ENCODE peak calls at places on chromosomes 1 and 21, in five cellular contexts. One of them, this sample, is unnamed.

GRCh38 chr1:174068000-174068399 is 45.8 kb upstream of the RC3H1 start:
- DNase-seq in nephron progenitor cell: no peak
- DNase-seq in stomach: no peak
- DNase-seq in sigmoid colon: no peak
- DNase-seq in AG09309: no peak
- DNase-seq in this sample: no peak

GRCh38 chr1:156336242-156336641 is 1.9 kb downstream of the CCT3 start:
- DNase-seq in sigmoid colon: no peak
- DNase-seq in stomach: no peak
- DNase-seq in nephron progenitor cell: no peak
- DNase-seq in AG09309: no peak
- DNase-seq in this sample: no peak

GRCh38 chr1:53398091-53398490 is 61.1 kb upstream of the DMRTB1 start:
- DNase-seq in stomach: no peak
- DNase-seq in sigmoid colon: peak
- DNase-seq in nephron progenitor cell: no peak
- DNase-seq in AG09309: no peak
- DNase-seq in this sample: peak

GRCh38 chr1:16043521-16043920 is at the start of gene CLCNKB:
- DNase-seq in sigmoid colon: no peak
- DNase-seq in AG09309: no peak
- DNase-seq in stomach: peak
- DNase-seq in nephron progenitor cell: no peak
- DNase-seq in this sample: no peak

GRCh38 chr1:155083865-155084721 is 5.5 kb downstream of the EFNA3 start:
- DNase-seq in sigmoid colon: no peak
- DNase-seq in stomach: no peak
- DNase-seq in AG09309: no peak
- DNase-seq in nephron progenitor cell: no peak
- DNase-seq in this sample: no peak

GRCh38 chr1:176919386-176920378 is 244.8 kb downstream of the ASTN1 start:
- DNase-seq in nephron progenitor cell: no peak
- DNase-seq in sigmoid colon: no peak
- DNase-seq in stomach: no peak
- DNase-seq in AG09309: no peak
- DNase-seq in this sample: no peak

GRCh38 chr21:25607151-25607811 is at the start of gene MRPL39:
- DNase-seq in stomach: peak
- DNase-seq in sigmoid colon: peak
- DNase-seq in AG09309: peak
- DNase-seq in nephron progenitor cell: peak
- DNase-seq in this sample: peak

GRCh38 chr21:37176716-37177115 is 90.4 kb downstream of the VPS26C start:
- DNase-seq in sigmoid colon: no peak
- DNase-seq in stomach: peak
- DNase-seq in nephron progenitor cell: no peak
- DNase-seq in AG09309: no peak
- DNase-seq in this sample: no peak

GRCh38 chr1:209808059-209808494 is 2.1 kb upstream of the IRF6 start:
- DNase-seq in stomach: no peak
- DNase-seq in sigmoid colon: no peak
- DNase-seq in AG09309: peak
- DNase-seq in nephron progenitor cell: no peak
- DNase-seq in this sample: no peak

GRCh38 chr21:45559216-45560105 is 17.2 kb upstream of the SLC19A1 start:
- DNase-seq in stomach: no peak
- DNase-seq in sigmoid colon: peak
- DNase-seq in AG09309: no peak
- DNase-seq in nephron progenitor cell: no peak
- DNase-seq in this sample: no peak

GRCh38 chr21:38355992-38356781 is 99.4 kb downstream of the KCNJ15 start:
- DNase-seq in sigmoid colon: peak
- DNase-seq in stomach: peak
- DNase-seq in AG09309: no peak
- DNase-seq in nephron progenitor cell: peak
- DNase-seq in this sample: peak

GRCh38 chr1:165898837-165899236 is 71.4 kb downstream of the UCK2 start:
- DNase-seq in sigmoid colon: no peak
- DNase-seq in AG09309: peak
- DNase-seq in stomach: no peak
- DNase-seq in nephron progenitor cell: no peak
- DNase-seq in this sample: no peak

GRCh38 chr1:165138960-165139359 is 217.6 kb downstream of the LMX1A start:
- DNase-seq in sigmoid colon: no peak
- DNase-seq in AG09309: no peak
- DNase-seq in nephron progenitor cell: no peak
- DNase-seq in stomach: no peak
- DNase-seq in this sample: no peak

GRCh38 chr1:224333309-224333926 is 3.4 kb upstream of the NVL start:
- DNase-seq in AG09309: no peak
- DNase-seq in sigmoid colon: no peak
- DNase-seq in nephron progenitor cell: no peak
- DNase-seq in stomach: no peak
- DNase-seq in this sample: no peak

GRCh38 chr1:237012789-237013383 is 8.6 kb upstream of the MT1HL1 start:
- DNase-seq in AG09309: no peak
- DNase-seq in stomach: peak
- DNase-seq in nephron progenitor cell: no peak
- DNase-seq in sigmoid colon: peak
- DNase-seq in this sample: peak

GRCh38 chr1:69858534-69858933 is 290.8 kb downstream of the LRRC7 start:
- DNase-seq in sigmoid colon: no peak
- DNase-seq in stomach: no peak
- DNase-seq in AG09309: no peak
- DNase-seq in nephron progenitor cell: no peak
- DNase-seq in this sample: no peak

GRCh38 chr1:113375878-113376277 is 14.4 kb upstream of the MAGI3 start:
- DNase-seq in stomach: no peak
- DNase-seq in AG09309: no peak
- DNase-seq in sigmoid colon: no peak
- DNase-seq in nephron progenitor cell: no peak
- DNase-seq in this sample: no peak

GRCh38 chr1:36652586-36652985 is 169.9 kb upstream of the CSF3R start:
- DNase-seq in AG09309: no peak
- DNase-seq in sigmoid colon: no peak
- DNase-seq in nephron progenitor cell: no peak
- DNase-seq in stomach: no peak
- DNase-seq in this sample: no peak

GRCh38 chr1:60937720-60938119 is 144.6 kb upstream of the NFIA start:
- DNase-seq in sigmoid colon: no peak
- DNase-seq in AG09309: no peak
- DNase-seq in nephron progenitor cell: no peak
- DNase-seq in stomach: no peak
- DNase-seq in this sample: no peak

GRCh38 chr21:45509566-45510465 is 32.4 kb downstream of the SLC19A1 start:
- DNase-seq in stomach: no peak
- DNase-seq in AG09309: no peak
- DNase-seq in sigmoid colon: peak
- DNase-seq in nephron progenitor cell: peak
- DNase-seq in this sample: no peak

GRCh38 chr21:42320791-42321190 is 5.6 kb upstream of the TFF3 start:
- DNase-seq in stomach: no peak
- DNase-seq in sigmoid colon: peak
- DNase-seq in nephron progenitor cell: no peak
- DNase-seq in AG09309: no peak
- DNase-seq in this sample: peak

GRCh38 chr1:43282220-43283195 is 2.9 kb downstream of the C1orf210 start:
- DNase-seq in stomach: no peak
- DNase-seq in AG09309: no peak
- DNase-seq in nephron progenitor cell: no peak
- DNase-seq in sigmoid colon: peak
- DNase-seq in this sample: no peak

GRCh38 chr1:22582670-22583635 is 19.7 kb downstream of the EPHA8 start:
- DNase-seq in nephron progenitor cell: no peak
- DNase-seq in sigmoid colon: no peak
- DNase-seq in AG09309: no peak
- DNase-seq in stomach: no peak
- DNase-seq in this sample: no peak

GRCh38 chr1:217524787-217525520 is 105.9 kb downstream of the GPATCH2 start:
- DNase-seq in nephron progenitor cell: no peak
- DNase-seq in sigmoid colon: no peak
- DNase-seq in stomach: no peak
- DNase-seq in AG09309: no peak
- DNase-seq in this sample: no peak

GRCh38 chr1:77288275-77288674 is 6.5 kb downstream of the AK5 start:
- DNase-seq in sigmoid colon: no peak
- DNase-seq in stomach: no peak
- DNase-seq in AG09309: peak
- DNase-seq in nephron progenitor cell: no peak
- DNase-seq in this sample: no peak

GRCh38 chr21:41753001-41753725 is 13.7 kb downstream of the RIPK4 start:
- DNase-seq in AG09309: no peak
- DNase-seq in sigmoid colon: no peak
- DNase-seq in stomach: no peak
- DNase-seq in nephron progenitor cell: no peak
- DNase-seq in this sample: no peak

GRCh38 chr1:180262628-180263488 is 32.8 kb downstream of the LHX4 start:
- DNase-seq in stomach: no peak
- DNase-seq in sigmoid colon: no peak
- DNase-seq in nephron progenitor cell: no peak
- DNase-seq in AG09309: no peak
- DNase-seq in this sample: no peak

GRCh38 chr1:168321945-168322344 is 41.3 kb downstream of the TBX19 start:
- DNase-seq in nephron progenitor cell: no peak
- DNase-seq in sigmoid colon: no peak
- DNase-seq in AG09309: no peak
- DNase-seq in stomach: no peak
- DNase-seq in this sample: no peak

GRCh38 chr1:90135306-90135705 is 140.4 kb downstream of the ZNF326 start:
- DNase-seq in AG09309: no peak
- DNase-seq in stomach: no peak
- DNase-seq in sigmoid colon: no peak
- DNase-seq in nephron progenitor cell: no peak
- DNase-seq in this sample: no peak

GRCh38 chr1:90127288-90127953 is 132.5 kb downstream of the ZNF326 start:
- DNase-seq in AG09309: no peak
- DNase-seq in nephron progenitor cell: no peak
- DNase-seq in stomach: no peak
- DNase-seq in sigmoid colon: no peak
- DNase-seq in this sample: no peak

GRCh38 chr1:90132306-90132705 is 137.4 kb downstream of the ZNF326 start:
- DNase-seq in stomach: no peak
- DNase-seq in AG09309: no peak
- DNase-seq in sigmoid colon: no peak
- DNase-seq in nephron progenitor cell: no peak
- DNase-seq in this sample: no peak

DNA sequence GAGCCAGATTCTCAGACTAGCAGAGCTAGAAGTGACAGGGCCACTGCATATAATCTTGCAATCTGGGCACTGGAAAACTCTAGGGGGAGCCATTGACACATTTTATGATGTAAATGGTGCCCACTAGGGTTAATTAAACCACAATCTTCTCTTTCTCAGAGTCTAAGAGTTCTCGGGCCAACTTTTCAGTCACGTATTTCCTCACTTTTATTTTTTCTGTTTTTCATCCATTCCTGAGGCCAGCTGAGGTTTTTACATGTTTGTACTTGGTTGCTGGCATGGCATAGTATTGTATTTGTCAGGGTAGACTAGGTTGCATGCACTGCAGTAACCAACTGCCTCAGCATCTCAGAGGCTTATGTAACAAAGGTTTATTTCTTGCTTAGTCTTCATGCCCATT is 138.2 kb downstream of the ZNF326 start:
- DNase-seq in nephron progenitor cell: peak
- DNase-seq in sigmoid colon: no peak
- DNase-seq in AG09309: no peak
- DNase-seq in stomach: no peak
- DNase-seq in this sample: no peak
- TF ChIP-seq CTCF in nephron progenitor cell: peak
- TF ChIP-seq CTCF in sigmoid colon: no peak
- TF ChIP-seq CTCF in AG09309: peak
- TF ChIP-seq CTCF in stomach: peak
- TF ChIP-seq CTCF in this sample: no peak

DNA sequence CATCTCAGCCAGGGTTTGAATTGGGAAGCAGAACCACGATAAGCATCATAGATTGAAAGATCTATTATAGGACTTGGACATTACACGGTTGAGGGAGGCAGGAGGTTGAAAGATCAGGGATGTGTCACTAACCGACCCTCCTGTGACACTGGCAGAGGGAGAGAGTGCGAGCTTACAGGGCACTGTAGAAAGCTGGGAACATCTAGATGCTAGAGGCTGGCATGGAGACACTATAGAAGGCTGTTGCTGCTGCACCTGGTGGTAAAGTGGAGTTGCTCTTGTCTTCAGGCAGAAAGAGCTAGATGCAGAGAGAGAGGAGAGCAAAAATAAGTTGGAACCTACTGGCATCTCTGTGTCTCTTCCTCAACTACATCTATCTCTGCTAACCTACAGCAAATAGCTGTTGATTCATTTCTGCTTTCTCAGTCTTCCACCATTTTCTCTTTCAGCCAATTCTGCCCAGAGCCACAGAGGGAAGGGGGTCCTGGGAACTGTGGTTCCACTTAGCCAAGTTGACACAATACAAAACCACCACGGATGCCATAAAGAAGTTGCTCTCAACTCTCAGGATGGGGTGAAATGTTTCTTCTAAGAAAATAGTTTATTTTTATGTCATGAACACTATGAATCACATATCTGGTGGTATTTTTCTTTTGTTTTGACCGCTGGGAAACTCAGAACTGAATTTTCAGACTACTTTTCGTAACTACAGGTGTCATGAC is 155.9 kb downstream of the ZNF281 start:
- DNase-seq in sigmoid colon: no peak
- DNase-seq in nephron progenitor cell: no peak
- DNase-seq in stomach: no peak
- DNase-seq in AG09309: no peak
- DNase-seq in this sample: no peak
- TF ChIP-seq CTCF in sigmoid colon: no peak
- TF ChIP-seq CTCF in nephron progenitor cell: no peak
- TF ChIP-seq CTCF in stomach: no peak
- TF ChIP-seq CTCF in AG09309: no peak
- TF ChIP-seq CTCF in this sample: no peak

DNA sequence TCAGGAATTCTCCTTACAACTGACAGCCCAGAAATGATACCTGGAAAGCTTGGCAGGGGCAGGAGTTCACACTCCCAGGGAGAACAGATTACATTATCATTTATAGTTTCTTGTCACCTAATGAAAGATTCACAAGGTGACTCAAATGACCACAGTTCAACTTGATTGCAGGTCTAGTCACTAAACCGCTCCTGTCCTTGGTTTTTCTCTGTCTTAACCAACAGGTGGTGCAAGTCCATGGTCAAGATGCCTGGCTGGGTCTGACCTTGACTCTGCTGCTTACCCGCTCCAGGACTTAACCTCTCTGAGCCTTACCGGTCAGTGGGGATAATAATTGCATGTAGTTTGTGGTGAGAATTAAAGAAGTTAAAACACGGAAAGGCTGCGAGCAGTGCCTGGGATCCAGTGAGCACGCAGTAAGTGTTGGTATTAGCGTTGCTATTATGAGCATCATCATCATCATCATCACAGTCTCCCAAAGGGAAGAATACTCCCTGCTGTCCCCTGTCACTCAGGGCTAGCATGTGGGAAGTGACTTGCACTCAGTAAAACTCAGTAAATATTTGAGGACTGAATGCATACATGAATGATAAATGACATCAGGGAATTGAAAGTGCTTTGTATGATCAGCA is 125.4 kb upstream of the CD34 start:
- DNase-seq in AG09309: no peak
- DNase-seq in stomach: no peak
- DNase-seq in sigmoid colon: no peak
- DNase-seq in nephron progenitor cell: no peak
- DNase-seq in this sample: no peak
- TF ChIP-seq CTCF in AG09309: peak
- TF ChIP-seq CTCF in stomach: peak
- TF ChIP-seq CTCF in sigmoid colon: no peak
- TF ChIP-seq CTCF in nephron progenitor cell: no peak
- TF ChIP-seq CTCF in this sample: peak

GRCh38 chr1:152926091-152926490 is 17.7 kb downstream of the IVL start:
- DNase-seq in sigmoid colon: no peak
- DNase-seq in nephron progenitor cell: no peak
- DNase-seq in stomach: no peak
- DNase-seq in AG09309: no peak
- DNase-seq in this sample: no peak
- TF ChIP-seq CTCF in sigmoid colon: no peak
- TF ChIP-seq CTCF in nephron progenitor cell: no peak
- TF ChIP-seq CTCF in stomach: no peak
- TF ChIP-seq CTCF in AG09309: peak
- TF ChIP-seq CTCF in this sample: no peak

This sample was measured in osteocyte.